ENCODE peak calls at places on chromosomes 13 and 19, in four cellular contexts. E is K562, L is GM12878, O is SK-N-SH. A is an unnamed sample.

GRCh38 chr13:41544824-41545707 is 87.7 kb downstream of the RGCC start:
- DNase-seq in L (no peak), O (no peak), E (no peak), A (no peak)

GRCh38 chr19:29404015-29404414 is 121.8 kb upstream of the VSTM2B start:
- DNase-seq in L (no peak), E (no peak), O (no peak), A (no peak)

GRCh38 chr13:79525458-79525857 is 44.5 kb downstream of the NDFIP2 start:
- DNase-seq in L (no peak), E (peak), O (no peak), A (no peak)

GRCh38 chr13:111187879-111188643 is 73.0 kb downstream of the ARHGEF7 start:
- DNase-seq in L (no peak), O (no peak), E (no peak), A (no peak)

GRCh38 chr19:925087-925911 is 536 bp upstream of the ARID3A start:
- DNase-seq in O (peak), L (no peak), E (peak), A (peak)

GRCh38 chr13:48775804-48776203 is 122.1 kb downstream of the CYSLTR2 start:
- DNase-seq in O (no peak), L (no peak), E (no peak), A (no peak)

GRCh38 chr19:51020988-51021651 is 1.6 kb upstream of the KLK10 start:
- DNase-seq in O (peak), L (no peak), E (peak), A (peak)

GRCh38 chr19:12985049-12985776 is 10.1 kb upstream of the NFIX start:
- DNase-seq in L (no peak), O (no peak), E (peak), A (no peak)

GRCh38 chr13:20191311-20191901 is 1.3 kb downstream of the GJB2 start:
- DNase-seq in L (no peak), E (no peak), O (no peak), A (no peak)

GRCh38 chr19:47582320-47582909 is 9.5 kb upstream of the ZNF541 start:
- DNase-seq in E (no peak), O (no peak), L (no peak), A (no peak)

GRCh38 chr13:97975280-97975850 is 21.9 kb downstream of the IPO5 start:
- DNase-seq in L (no peak), E (no peak), O (no peak), A (no peak)

GRCh38 chr13:43573361-43573740 is 213.4 kb downstream of the ENOX1 start:
- DNase-seq in E (no peak), L (no peak), O (no peak), A (no peak)

GRCh38 chr13:43573787-43574562 is 212.8 kb downstream of the ENOX1 start:
- DNase-seq in O (no peak), L (no peak), E (no peak), A (no peak)

GRCh38 chr13:43569688-43570087 is 217.1 kb downstream of the ENOX1 start:
- DNase-seq in O (no peak), E (no peak), L (no peak), A (no peak)

GRCh38 chr13:43574601-43575000 is 212.2 kb downstream of the ENOX1 start:
- DNase-seq in O (no peak), E (no peak), L (no peak), A (no peak)

DNA sequence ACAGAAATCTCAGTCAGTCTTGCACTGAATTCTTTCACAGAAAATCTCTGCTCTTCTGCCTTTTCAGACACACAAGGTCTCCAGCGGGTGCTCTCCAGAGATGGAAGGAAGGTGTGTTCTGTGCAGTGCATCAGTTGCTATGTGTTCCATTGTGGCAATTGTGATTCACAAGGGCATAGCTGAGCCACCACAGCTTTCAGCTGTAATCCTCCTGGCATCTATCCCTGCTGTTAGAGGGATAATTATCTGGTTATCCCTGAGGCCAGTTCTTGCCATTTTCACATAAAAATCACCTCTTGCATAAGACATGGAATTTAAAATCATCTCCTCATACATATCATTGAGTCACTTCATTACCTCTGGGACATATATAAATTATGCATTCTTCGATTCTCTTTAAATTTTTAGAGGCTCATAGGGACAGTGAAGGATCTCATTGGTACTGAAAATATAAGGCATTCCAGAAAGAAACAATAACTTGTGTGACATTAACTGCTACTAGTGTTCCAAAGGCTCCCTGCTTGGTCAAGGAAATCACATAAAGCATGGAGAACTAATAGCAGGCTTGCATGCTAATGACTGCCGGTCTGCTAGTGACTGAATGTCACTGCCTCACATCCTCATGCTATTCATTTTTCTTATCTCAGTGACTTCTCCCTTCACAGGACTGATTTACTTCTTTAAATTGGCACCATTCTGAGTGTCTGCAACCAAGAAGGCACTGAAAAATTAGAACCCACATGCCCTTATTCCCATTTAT is 214.0 kb downstream of the ENOX1 start:
- DNase-seq in E (no peak), O (no peak), L (no peak), A (no peak)
- TF ChIP-seq REST in E (no peak), O (no peak), L (no peak), A (no peak)

DNA sequence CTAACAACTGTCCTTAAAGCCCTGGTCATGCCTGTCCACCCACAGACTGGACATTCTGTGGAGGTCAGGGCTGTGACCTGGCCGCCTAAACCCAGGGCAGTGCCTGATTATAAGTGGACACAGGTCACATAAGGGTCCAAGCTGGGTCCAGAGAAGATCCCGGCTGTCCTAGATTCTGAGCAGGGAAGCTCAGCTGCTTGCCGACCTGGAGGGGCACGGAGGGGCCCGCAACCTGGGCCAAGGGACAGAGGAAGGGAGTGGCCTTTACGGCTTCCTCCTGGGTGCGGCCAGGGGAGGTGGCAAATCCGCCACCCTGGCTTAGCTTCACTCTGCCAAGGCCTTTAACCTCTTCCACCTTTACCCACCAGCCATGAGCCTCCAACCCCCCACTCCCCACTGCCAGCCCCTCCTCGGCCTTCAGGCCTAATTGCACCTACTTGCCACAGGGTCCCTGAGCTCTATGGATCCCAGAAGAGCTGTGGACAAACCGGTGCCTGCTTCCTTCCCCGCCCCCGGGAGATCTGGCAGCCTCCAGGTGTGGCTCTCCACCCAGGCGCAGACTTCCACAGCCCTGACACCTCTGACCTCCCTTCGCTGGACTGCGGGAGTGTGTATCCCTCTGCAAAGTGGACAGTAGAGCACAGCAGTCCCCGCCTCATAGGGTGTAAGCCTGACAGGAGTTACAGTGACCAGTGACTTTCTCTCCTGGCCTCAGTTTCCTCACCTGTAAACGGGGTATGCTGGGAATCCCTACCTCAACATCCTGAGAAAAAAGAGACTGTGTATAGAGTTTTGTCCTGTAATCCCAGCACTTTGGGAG is 1.7 kb downstream of the CD320 start:
- DNase-seq in E (no peak), L (no peak), O (no peak), A (no peak)
- TF ChIP-seq RCOR1 in E (no peak), L (no peak), O (no peak), A (no peak)

DNA sequence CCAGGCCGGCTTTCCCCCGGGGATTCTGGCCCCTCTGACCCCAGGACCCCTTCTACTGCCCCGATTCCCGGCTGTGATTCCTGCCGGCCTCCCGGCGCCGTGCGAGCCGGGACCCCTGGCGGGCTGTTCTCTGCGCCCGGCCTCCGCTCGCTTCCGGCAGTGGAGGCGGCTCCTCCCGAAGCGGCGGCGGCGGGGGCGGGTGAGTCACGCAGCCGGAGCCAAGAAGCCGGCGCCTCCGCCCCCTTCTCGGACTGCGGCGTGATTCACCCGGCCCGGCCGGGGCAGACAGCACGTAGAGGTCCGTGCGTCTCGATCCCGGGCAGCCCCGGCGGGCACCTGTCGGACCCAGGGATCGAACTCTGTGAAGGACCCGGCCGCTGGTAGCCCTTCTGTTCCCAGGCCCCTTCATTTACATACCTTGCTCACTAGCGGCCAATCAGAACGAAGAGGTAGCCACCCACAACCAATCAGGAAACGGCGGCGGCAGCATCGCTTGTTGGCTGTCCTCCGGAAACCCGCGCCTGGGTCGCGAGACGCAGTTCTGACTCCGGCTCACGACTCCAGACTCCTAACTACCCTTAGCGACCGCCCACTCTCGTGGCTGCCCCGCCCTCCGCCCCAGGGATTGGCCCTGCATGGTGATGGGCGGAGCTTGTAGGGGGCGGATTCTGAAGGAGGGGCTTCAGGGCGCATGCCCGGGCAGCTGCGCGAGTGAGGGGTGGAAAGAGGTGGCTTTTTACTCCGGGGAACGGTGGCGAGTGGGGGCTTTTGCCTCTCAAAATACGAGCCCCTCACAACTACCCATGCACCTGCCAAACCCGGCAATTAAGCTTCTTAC is at the start of gene SERTAD1:
- DNase-seq in O (peak), L (peak), E (peak), A (peak)
- TF ChIP-seq REST in O (no peak), L (peak), E (peak), A (peak)

GRCh38 chr13:43979492-43979891 is 99.8 kb downstream of the LACC1 start:
- DNase-seq in L (no peak), E (no peak), O (no peak), A (no peak)

GRCh38 chr13:43978688-43979087 is 99.0 kb downstream of the LACC1 start:
- DNase-seq in E (no peak), O (no peak), L (no peak), A (no peak)

GRCh38 chr13:43983373-43983772 is 103.7 kb downstream of the LACC1 start:
- DNase-seq in L (no peak), E (no peak), O (no peak), A (no peak)

GRCh38 chr13:43981512-43982301 is 102.0 kb downstream of the LACC1 start:
- DNase-seq in O (no peak), L (no peak), E (no peak), A (no peak)

GRCh38 chr13:43981091-43981490 is 101.4 kb downstream of the LACC1 start:
- DNase-seq in L (no peak), E (peak), O (peak), A (no peak)
- TF ChIP-seq RCOR1 in L (no peak), E (no peak), O (no peak), A (no peak)

DNA sequence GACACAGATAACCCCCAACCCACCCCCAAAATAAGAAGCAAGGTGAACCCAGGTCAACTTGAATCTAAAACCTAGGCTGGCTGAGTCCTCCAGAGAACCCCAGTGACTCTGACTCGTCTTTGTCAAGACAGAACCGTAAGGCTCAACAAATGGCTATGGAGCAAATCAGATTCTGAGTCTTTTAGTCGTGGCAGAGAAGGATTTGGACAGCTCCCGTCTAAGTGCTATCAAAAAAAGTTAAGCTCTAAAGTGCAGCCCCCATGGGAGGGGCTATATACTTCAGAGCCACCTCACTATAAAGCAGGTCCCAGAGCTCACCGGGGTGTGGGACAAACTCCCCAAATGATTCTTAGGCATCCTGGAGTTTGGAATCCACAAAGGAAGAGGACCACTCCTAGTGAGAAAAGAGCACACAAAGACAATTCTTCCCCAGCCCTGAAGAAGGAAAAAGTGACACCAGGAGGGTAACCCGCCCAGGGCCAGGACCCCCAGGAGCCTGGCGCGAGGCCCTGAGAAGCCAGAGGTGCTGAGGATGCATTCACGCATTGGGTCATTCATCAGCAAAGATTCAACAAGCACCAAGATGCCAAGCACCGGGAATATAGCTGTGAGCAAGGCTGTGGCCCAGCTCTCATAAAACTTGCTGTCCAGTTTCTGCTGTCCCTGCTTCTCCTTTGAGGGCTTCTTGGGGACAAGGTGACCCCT is 25.4 kb upstream of the C13orf42 start:
- DNase-seq in E (no peak), O (no peak), L (no peak), A (no peak)
- TF ChIP-seq REST in E (no peak), O (peak), L (no peak), A (peak)

GRCh38 chr19:55379161-55379560 is 2.5 kb downstream of the TMEM190 start:
- DNase-seq in L (no peak), E (no peak), O (peak), A (no peak)
- TF ChIP-seq RCOR1 in L (no peak), E (no peak), O (no peak), A (no peak)

GRCh38 chr19:4144666-4145261 is 8.7 kb upstream of the CREB3L3 start:
- DNase-seq in E (peak), O (peak), L (no peak), A (peak)

GRCh38 chr19:4152241-4152998 is 1.0 kb upstream of the CREB3L3 start:
- DNase-seq in E (no peak), L (no peak), O (peak), A (no peak)

GRCh38 chr19:4151623-4152022 is 1.8 kb upstream of the CREB3L3 start:
- DNase-seq in E (no peak), L (no peak), O (peak), A (no peak)

GRCh38 chr19:4154571-4155312 is 1.3 kb downstream of the CREB3L3 start:
- DNase-seq in O (no peak), E (no peak), L (no peak), A (no peak)

GRCh38 chr19:4149518-4150288 is 3.7 kb upstream of the CREB3L3 start:
- DNase-seq in O (peak), L (no peak), E (no peak), A (peak)
- TF ChIP-seq REST in O (no peak), L (no peak), E (no peak), A (no peak)

DNA sequence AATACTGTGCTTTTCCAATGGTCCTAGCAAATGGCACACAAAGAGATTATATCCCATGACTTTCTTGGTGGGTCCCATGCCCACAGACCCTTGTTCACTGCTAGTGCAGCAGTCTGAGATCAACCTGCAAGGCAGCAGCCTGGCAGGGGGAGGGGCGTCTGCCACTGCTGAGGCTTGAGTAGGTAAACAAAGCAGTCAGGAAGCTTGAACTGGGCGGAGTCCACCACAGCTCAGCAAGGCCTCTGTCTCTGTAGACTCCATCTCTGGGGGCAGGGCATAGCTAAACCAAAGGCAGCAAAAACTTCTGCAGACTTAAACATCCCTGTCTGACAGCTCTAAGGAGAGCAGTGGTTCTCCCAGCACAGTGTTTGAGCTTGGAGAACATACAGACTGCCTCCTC is 82.9 kb downstream of the ZNF737 start:
- DNase-seq in E (no peak), O (no peak), L (no peak), A (no peak)
- TF ChIP-seq RCOR1 in E (no peak), O (no peak), L (no peak), A (no peak)

GRCh38 chr19:43939557-43940260 is 4.6 kb upstream of the ZNF45 start:
- DNase-seq in O (no peak), L (no peak), E (no peak), A (no peak)

GRCh38 chr19:43936219-43936618 is 1.1 kb upstream of the ZNF45 start:
- DNase-seq in O (no peak), L (no peak), E (peak), A (no peak)

GRCh38 chr19:43934055-43934984 is 762 bp downstream of the ZNF45 start:
- DNase-seq in O (peak), E (peak), L (no peak), A (peak)

GRCh38 chr19:43940719-43941118 is 5.6 kb upstream of the ZNF45 start:
- DNase-seq in L (no peak), O (no peak), E (no peak), A (no peak)

DNA sequence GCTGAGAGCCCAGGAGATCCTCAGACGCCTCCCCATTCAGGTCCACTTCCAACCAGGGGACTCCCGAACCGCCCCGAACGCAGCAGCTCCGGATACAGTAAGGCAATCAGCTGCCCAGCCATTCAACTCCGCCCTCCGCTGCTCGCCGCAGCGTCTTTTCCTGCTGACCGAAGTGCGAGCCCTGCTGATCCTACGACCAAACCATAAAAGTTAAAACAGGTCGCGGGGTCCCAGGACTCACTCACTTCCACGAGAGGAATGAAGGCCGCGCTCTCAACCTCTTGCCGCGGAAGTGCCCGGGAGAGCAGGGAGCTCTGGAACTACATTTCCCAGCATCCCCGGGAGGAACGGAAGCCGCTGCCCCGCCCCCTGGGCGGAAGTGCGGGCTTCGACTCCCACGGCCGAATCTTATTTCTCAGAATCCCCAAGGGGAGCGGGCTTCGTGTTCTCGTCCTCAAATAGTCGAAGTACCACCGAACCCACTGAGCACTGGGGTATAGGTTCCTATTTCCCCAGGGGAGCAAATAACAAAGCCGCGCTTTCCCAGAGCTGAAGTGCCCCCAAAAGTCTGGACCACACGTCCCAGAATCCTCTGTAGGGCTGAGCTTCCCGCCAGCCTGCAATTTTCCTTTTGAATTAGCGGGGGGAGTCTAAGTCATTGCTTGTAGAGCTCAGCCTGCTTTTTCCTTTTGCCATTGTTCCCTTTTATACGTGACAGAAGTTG is at the start of gene ZNF45:
- DNase-seq in E (peak), L (peak), O (peak), A (peak)
- TF ChIP-seq REST in E (no peak), L (no peak), O (no peak), A (no peak)